ENCODE peak calls at places on chromosome 14, in eight cellular contexts. One of them, this sample, is unnamed.
A peak's percentile ranks its signal among the peaks of the same experiment; 100 is the strongest.

GRCh38 chr14:52961060-52961639 is 10.3 kb upstream of the FERMT2 start:
- DNase-seq in esophagus squamous epithelium: no peak
- DNase-seq in GM23338: peak; percentile 86
- DNase-seq in mammary epithelial cell: peak; percentile 53
- DNase-seq in heart right ventricle: peak; percentile 65
- DNase-seq in right atrium auricular region: peak; percentile 64
- DNase-seq in CD8-positive, alpha-beta memory T cell: peak; percentile 55
- DNase-seq in aorta: no peak
- DNase-seq in this sample: peak; percentile 63

GRCh38 chr14:81504864-81505263 is 28.8 kb downstream of the SEL1L start:
- DNase-seq in esophagus squamous epithelium: no peak
- DNase-seq in GM23338: no peak
- DNase-seq in mammary epithelial cell: no peak
- DNase-seq in heart right ventricle: no peak
- DNase-seq in right atrium auricular region: no peak
- DNase-seq in CD8-positive, alpha-beta memory T cell: no peak
- DNase-seq in aorta: no peak
- DNase-seq in this sample: no peak

GRCh38 chr14:67541448-67542387 is 8.6 kb downstream of the PLEKHH1 start:
- DNase-seq in esophagus squamous epithelium: no peak
- DNase-seq in GM23338: peak; percentile 80
- DNase-seq in mammary epithelial cell: no peak
- DNase-seq in heart right ventricle: no peak
- DNase-seq in right atrium auricular region: no peak
- DNase-seq in CD8-positive, alpha-beta memory T cell: no peak
- DNase-seq in aorta: no peak
- DNase-seq in this sample: no peak

GRCh38 chr14:34324363-34324795 is 137.7 kb downstream of the SPTSSA start:
- DNase-seq in esophagus squamous epithelium: no peak
- DNase-seq in GM23338: peak; percentile 69
- DNase-seq in mammary epithelial cell: peak; percentile 5
- DNase-seq in heart right ventricle: peak; percentile 19
- DNase-seq in right atrium auricular region: no peak
- DNase-seq in CD8-positive, alpha-beta memory T cell: peak; percentile 3
- DNase-seq in aorta: no peak
- DNase-seq in this sample: peak; percentile 30

GRCh38 chr14:73207615-73208014 is 29.7 kb upstream of the PAPLN start:
- DNase-seq in esophagus squamous epithelium: no peak
- DNase-seq in GM23338: no peak
- DNase-seq in mammary epithelial cell: no peak
- DNase-seq in heart right ventricle: no peak
- DNase-seq in right atrium auricular region: no peak
- DNase-seq in CD8-positive, alpha-beta memory T cell: no peak
- DNase-seq in aorta: no peak
- DNase-seq in this sample: no peak

GRCh38 chr14:92945959-92946846 is 23.3 kb downstream of the CHGA start:
- DNase-seq in esophagus squamous epithelium: peak; percentile 12
- DNase-seq in GM23338: no peak
- DNase-seq in mammary epithelial cell: peak; percentile 48
- DNase-seq in heart right ventricle: peak; percentile 54
- DNase-seq in right atrium auricular region: peak; percentile 72
- DNase-seq in CD8-positive, alpha-beta memory T cell: no peak
- DNase-seq in aorta: no peak
- DNase-seq in this sample: peak; percentile 68

GRCh38 chr14:92607702-92608429 is 94.3 kb downstream of the RIN3 start:
- DNase-seq in esophagus squamous epithelium: no peak
- DNase-seq in GM23338: no peak
- DNase-seq in mammary epithelial cell: peak; percentile 35
- DNase-seq in heart right ventricle: no peak
- DNase-seq in right atrium auricular region: no peak
- DNase-seq in CD8-positive, alpha-beta memory T cell: no peak
- DNase-seq in aorta: no peak
- DNase-seq in this sample: peak; percentile 58

GRCh38 chr14:98853063-98853729 is 418.8 kb downstream of the BCL11B start:
- DNase-seq in esophagus squamous epithelium: no peak
- DNase-seq in GM23338: peak; percentile 17
- DNase-seq in mammary epithelial cell: no peak
- DNase-seq in heart right ventricle: no peak
- DNase-seq in right atrium auricular region: no peak
- DNase-seq in CD8-positive, alpha-beta memory T cell: no peak
- DNase-seq in aorta: no peak
- DNase-seq in this sample: no peak

GRCh38 chr14:22540286-22540685 is 48.7 kb downstream of the DAD1 start:
- DNase-seq in esophagus squamous epithelium: no peak
- DNase-seq in GM23338: no peak
- DNase-seq in mammary epithelial cell: no peak
- DNase-seq in heart right ventricle: no peak
- DNase-seq in right atrium auricular region: no peak
- DNase-seq in CD8-positive, alpha-beta memory T cell: no peak
- DNase-seq in aorta: no peak
- DNase-seq in this sample: no peak

DNA sequence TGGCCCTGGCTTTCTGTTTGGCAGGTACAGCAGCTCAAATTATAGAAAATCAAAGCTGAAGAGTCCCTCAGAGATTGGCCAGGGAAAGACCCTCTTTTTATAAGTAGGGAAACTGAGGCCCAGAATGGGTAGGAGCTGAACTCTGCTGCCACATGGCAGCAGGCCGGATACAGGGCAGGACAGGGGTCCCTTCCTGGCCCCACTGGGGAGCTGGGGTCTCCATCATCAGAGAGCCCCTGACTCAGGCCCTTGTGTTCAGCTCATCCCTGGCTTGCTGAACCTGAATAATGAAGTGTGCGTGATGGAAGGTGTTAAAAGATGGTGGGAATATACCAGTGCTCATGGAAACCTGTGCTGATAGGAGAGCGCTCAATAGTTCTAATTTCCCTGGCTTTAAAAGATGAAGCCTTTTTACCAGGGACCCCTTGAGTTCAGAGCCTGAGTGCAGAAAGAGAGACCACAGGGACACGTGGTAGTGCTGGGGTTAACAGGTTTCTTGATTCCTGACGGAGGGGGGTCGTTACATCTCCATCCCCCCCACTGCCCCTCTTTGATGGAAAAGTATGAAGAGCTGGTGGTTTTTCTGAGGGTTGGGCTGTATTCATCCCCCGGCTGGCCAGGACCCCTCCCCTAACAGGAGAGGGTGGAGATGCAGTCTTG is 4.4 kb downstream of the DLK1 start:
- DNase-seq in esophagus squamous epithelium: no peak
- DNase-seq in GM23338: no peak
- DNase-seq in mammary epithelial cell: no peak
- DNase-seq in heart right ventricle: no peak
- DNase-seq in right atrium auricular region: no peak
- DNase-seq in CD8-positive, alpha-beta memory T cell: no peak
- DNase-seq in aorta: no peak
- DNase-seq in this sample: no peak
- H3K36me3 ChIP-seq in esophagus squamous epithelium: no peaks in the 10 kb centered on the region
- H3K36me3 ChIP-seq in GM23338: no peaks in the 10 kb centered on the region
- H3K36me3 ChIP-seq in mammary epithelial cell: no peaks in the 10 kb centered on the region
- H3K36me3 ChIP-seq in heart right ventricle: no peaks in the 10 kb centered on the region
- H3K36me3 ChIP-seq in right atrium auricular region: no peaks in the 10 kb centered on the region
- H3K36me3 ChIP-seq in CD8-positive, alpha-beta memory T cell: no peaks in the 10 kb centered on the region
- H3K36me3 ChIP-seq in aorta: no peaks in the 10 kb centered on the region
- H3K36me3 ChIP-seq in this sample: no peaks in the 10 kb centered on the region

DNA sequence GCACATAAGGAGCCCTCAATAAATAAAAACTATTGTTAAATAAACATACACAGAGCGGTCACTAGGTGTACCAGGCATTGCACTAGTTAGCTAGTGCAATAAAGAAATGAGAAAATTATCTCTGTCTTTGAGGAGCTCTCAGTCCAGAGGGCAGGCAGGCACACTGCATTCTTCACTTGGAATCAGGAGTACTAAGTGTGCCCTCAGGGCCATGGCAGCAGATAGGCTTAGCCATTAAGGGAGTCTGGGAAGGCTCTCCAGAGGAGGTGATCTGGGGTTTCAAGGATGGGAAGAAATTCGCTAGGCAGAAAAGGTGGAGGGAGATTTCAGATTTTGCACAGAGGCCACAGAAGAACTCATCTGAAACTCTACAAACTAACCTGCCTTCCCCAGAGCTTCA is 9.1 kb downstream of the ABCD4 start:
- DNase-seq in esophagus squamous epithelium: no peak
- DNase-seq in GM23338: no peak
- DNase-seq in mammary epithelial cell: no peak
- DNase-seq in heart right ventricle: no peak
- DNase-seq in right atrium auricular region: no peak
- DNase-seq in CD8-positive, alpha-beta memory T cell: no peak
- DNase-seq in aorta: peak; percentile 14
- DNase-seq in this sample: no peak
- H3K36me3 ChIP-seq in esophagus squamous epithelium: peaks cover 32% of the 10 kb centered on the region
- H3K36me3 ChIP-seq in GM23338: peaks cover 33% of the 10 kb centered on the region
- H3K36me3 ChIP-seq in mammary epithelial cell: peaks cover 6% of the 10 kb centered on the region
- H3K36me3 ChIP-seq in heart right ventricle: peaks cover 6% of the 10 kb centered on the region
- H3K36me3 ChIP-seq in right atrium auricular region: peaks cover 77% of the 10 kb centered on the region
- H3K36me3 ChIP-seq in CD8-positive, alpha-beta memory T cell: peaks cover 27% of the 10 kb centered on the region
- H3K36me3 ChIP-seq in aorta: no peaks in the 10 kb centered on the region
- H3K36me3 ChIP-seq in this sample: peaks cover 25% of the 10 kb centered on the region

GRCh38 chr14:20400589-20400964 is 12.7 kb downstream of the TEP1 start:
- DNase-seq in esophagus squamous epithelium: no peak
- DNase-seq in GM23338: no peak
- DNase-seq in mammary epithelial cell: peak; percentile 21
- DNase-seq in heart right ventricle: no peak
- DNase-seq in right atrium auricular region: no peak
- DNase-seq in CD8-positive, alpha-beta memory T cell: no peak
- DNase-seq in aorta: no peak
- DNase-seq in this sample: peak; percentile 66
- H3K36me3 ChIP-seq in esophagus squamous epithelium: no peaks in the 10 kb centered on the region
- H3K36me3 ChIP-seq in GM23338: no peaks in the 10 kb centered on the region
- H3K36me3 ChIP-seq in mammary epithelial cell: peaks cover 11% of the 10 kb centered on the region
- H3K36me3 ChIP-seq in heart right ventricle: peaks cover 2% of the 10 kb centered on the region
- H3K36me3 ChIP-seq in right atrium auricular region: peaks cover 93% of the 10 kb centered on the region
- H3K36me3 ChIP-seq in CD8-positive, alpha-beta memory T cell: peaks cover 10% of the 10 kb centered on the region
- H3K36me3 ChIP-seq in aorta: no peaks in the 10 kb centered on the region
- H3K36me3 ChIP-seq in this sample: peaks cover 19% of the 10 kb centered on the region

DNA sequence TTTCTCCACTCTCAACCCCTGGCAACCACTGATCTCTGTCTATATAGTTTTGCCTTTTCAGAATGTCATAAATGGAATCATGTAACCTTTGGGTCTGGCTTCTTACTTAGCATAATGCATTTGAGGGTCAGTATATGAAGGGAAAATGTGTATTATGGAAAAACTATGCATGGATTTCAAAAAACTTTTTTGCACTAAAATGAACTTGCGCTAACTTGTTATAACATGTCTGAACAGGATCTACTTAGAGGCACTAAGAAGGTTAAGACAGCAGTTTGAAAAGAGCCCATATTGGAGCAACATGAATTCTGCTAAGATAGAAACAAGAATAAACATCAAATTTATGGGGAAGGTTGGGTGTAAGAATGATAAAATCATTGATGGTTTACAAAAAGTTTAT is 29.1 kb downstream of the SLC39A9 start:
- DNase-seq in esophagus squamous epithelium: no peak
- DNase-seq in GM23338: no peak
- DNase-seq in mammary epithelial cell: peak; percentile 22
- DNase-seq in heart right ventricle: no peak
- DNase-seq in right atrium auricular region: no peak
- DNase-seq in CD8-positive, alpha-beta memory T cell: no peak
- DNase-seq in aorta: no peak
- DNase-seq in this sample: peak; percentile 60
- H3K36me3 ChIP-seq in esophagus squamous epithelium: no peaks in the 10 kb centered on the region
- H3K36me3 ChIP-seq in GM23338: peaks cover 6% of the 10 kb centered on the region
- H3K36me3 ChIP-seq in mammary epithelial cell: peaks cover 13% of the 10 kb centered on the region
- H3K36me3 ChIP-seq in heart right ventricle: no peaks in the 10 kb centered on the region
- H3K36me3 ChIP-seq in right atrium auricular region: peaks cover 15% of the 10 kb centered on the region
- H3K36me3 ChIP-seq in CD8-positive, alpha-beta memory T cell: peaks cover 33% of the 10 kb centered on the region
- H3K36me3 ChIP-seq in aorta: no peaks in the 10 kb centered on the region
- H3K36me3 ChIP-seq in this sample: peaks cover 3% of the 10 kb centered on the region

GRCh38 chr14:64218344-64219240 is 75.6 kb downstream of the ESR2 start:
- DNase-seq in esophagus squamous epithelium: no peak
- DNase-seq in GM23338: no peak
- DNase-seq in mammary epithelial cell: no peak
- DNase-seq in heart right ventricle: peak; percentile 35
- DNase-seq in right atrium auricular region: no peak
- DNase-seq in CD8-positive, alpha-beta memory T cell: no peak
- DNase-seq in aorta: no peak
- DNase-seq in this sample: no peak
- H3K36me3 ChIP-seq in esophagus squamous epithelium: peaks cover 11% of the 10 kb centered on the region
- H3K36me3 ChIP-seq in GM23338: peaks cover 30% of the 10 kb centered on the region
- H3K36me3 ChIP-seq in mammary epithelial cell: peaks cover 3% of the 10 kb centered on the region
- H3K36me3 ChIP-seq in heart right ventricle: peaks cover 5% of the 10 kb centered on the region
- H3K36me3 ChIP-seq in right atrium auricular region: peaks cover 56% of the 10 kb centered on the region
- H3K36me3 ChIP-seq in CD8-positive, alpha-beta memory T cell: peaks cover 68% of the 10 kb centered on the region
- H3K36me3 ChIP-seq in aorta: peaks cover 5% of the 10 kb centered on the region
- H3K36me3 ChIP-seq in this sample: peaks cover 41% of the 10 kb centered on the region

GRCh38 chr14:27917896-27918295 is 848.7 kb upstream of the FOXG1 start:
- DNase-seq in esophagus squamous epithelium: no peak
- DNase-seq in GM23338: peak; percentile 28
- DNase-seq in mammary epithelial cell: no peak
- DNase-seq in heart right ventricle: no peak
- DNase-seq in right atrium auricular region: no peak
- DNase-seq in CD8-positive, alpha-beta memory T cell: no peak
- DNase-seq in aorta: no peak
- DNase-seq in this sample: no peak
- H3K36me3 ChIP-seq in esophagus squamous epithelium: no peaks in the 10 kb centered on the region
- H3K36me3 ChIP-seq in GM23338: no peaks in the 10 kb centered on the region
- H3K36me3 ChIP-seq in mammary epithelial cell: no peaks in the 10 kb centered on the region
- H3K36me3 ChIP-seq in heart right ventricle: no peaks in the 10 kb centered on the region
- H3K36me3 ChIP-seq in right atrium auricular region: no peaks in the 10 kb centered on the region
- H3K36me3 ChIP-seq in CD8-positive, alpha-beta memory T cell: no peaks in the 10 kb centered on the region
- H3K36me3 ChIP-seq in aorta: no peaks in the 10 kb centered on the region
- H3K36me3 ChIP-seq in this sample: no peaks in the 10 kb centered on the region

GRCh38 chr14:68888025-68888850 is 90.9 kb downstream of the ACTN1 start:
- DNase-seq in esophagus squamous epithelium: no peak
- DNase-seq in GM23338: no peak
- DNase-seq in mammary epithelial cell: peak; percentile 58
- DNase-seq in heart right ventricle: peak; percentile 36
- DNase-seq in right atrium auricular region: no peak
- DNase-seq in CD8-positive, alpha-beta memory T cell: no peak
- DNase-seq in aorta: peak; percentile 76
- DNase-seq in this sample: no peak

GRCh38 chr14:68891851-68892660 is 87.0 kb downstream of the ACTN1 start:
- DNase-seq in esophagus squamous epithelium: no peak
- DNase-seq in GM23338: no peak
- DNase-seq in mammary epithelial cell: peak; percentile 62
- DNase-seq in heart right ventricle: no peak
- DNase-seq in right atrium auricular region: no peak
- DNase-seq in CD8-positive, alpha-beta memory T cell: no peak
- DNase-seq in aorta: peak; percentile 74
- DNase-seq in this sample: peak; percentile 31

GRCh38 chr14:68886109-68886434 is 93.0 kb downstream of the ACTN1 start:
- DNase-seq in esophagus squamous epithelium: no peak
- DNase-seq in GM23338: peak; percentile 10
- DNase-seq in mammary epithelial cell: no peak
- DNase-seq in heart right ventricle: no peak
- DNase-seq in right atrium auricular region: no peak
- DNase-seq in CD8-positive, alpha-beta memory T cell: no peak
- DNase-seq in aorta: no peak
- DNase-seq in this sample: no peak

GRCh38 chr14:68890173-68890931 is 88.8 kb downstream of the ACTN1 start:
- DNase-seq in esophagus squamous epithelium: no peak
- DNase-seq in GM23338: no peak
- DNase-seq in mammary epithelial cell: no peak
- DNase-seq in heart right ventricle: no peak
- DNase-seq in right atrium auricular region: no peak
- DNase-seq in CD8-positive, alpha-beta memory T cell: no peak
- DNase-seq in aorta: no peak
- DNase-seq in this sample: no peak

DNA sequence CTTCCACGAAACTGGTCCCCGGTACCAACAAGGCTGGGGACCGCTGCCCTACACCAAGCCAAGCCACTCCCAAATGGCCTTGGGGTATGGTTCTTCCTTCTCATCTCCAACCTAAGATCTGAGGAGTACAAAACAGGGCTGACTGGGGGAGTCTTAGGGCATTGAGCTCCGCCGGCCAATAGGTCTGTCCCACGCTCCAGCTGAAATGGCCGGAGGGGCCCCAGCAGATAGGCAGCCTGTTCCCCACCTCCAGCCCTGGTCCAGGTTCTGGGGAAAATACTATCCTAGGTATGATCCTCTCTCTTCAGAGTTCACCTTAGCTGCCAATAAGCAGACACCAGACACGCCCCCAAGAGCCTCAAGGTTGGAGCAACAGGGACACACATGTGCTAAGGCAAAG is 90.2 kb downstream of the ACTN1 start:
- DNase-seq in esophagus squamous epithelium: no peak
- DNase-seq in GM23338: no peak
- DNase-seq in mammary epithelial cell: no peak
- DNase-seq in heart right ventricle: no peak
- DNase-seq in right atrium auricular region: no peak
- DNase-seq in CD8-positive, alpha-beta memory T cell: no peak
- DNase-seq in aorta: peak; percentile 61
- DNase-seq in this sample: no peak
- H3K36me3 ChIP-seq in esophagus squamous epithelium: peaks cover 20% of the 10 kb centered on the region
- H3K36me3 ChIP-seq in GM23338: peaks cover 36% of the 10 kb centered on the region
- H3K36me3 ChIP-seq in mammary epithelial cell: peaks cover 56% of the 10 kb centered on the region
- H3K36me3 ChIP-seq in heart right ventricle: no peaks in the 10 kb centered on the region
- H3K36me3 ChIP-seq in right atrium auricular region: peaks cover 96% of the 10 kb centered on the region
- H3K36me3 ChIP-seq in CD8-positive, alpha-beta memory T cell: peaks cover 18% of the 10 kb centered on the region
- H3K36me3 ChIP-seq in aorta: peaks cover 8% of the 10 kb centered on the region
- H3K36me3 ChIP-seq in this sample: peaks cover 47% of the 10 kb centered on the region